ENCODE peak calls at places on chromosomes 7 and 10, in seven cellular contexts. One of them, this sample, is unnamed.
A peak's percentile ranks its signal among the peaks of the same experiment; 100 is the strongest.

GRCh38 chr7:17339139-17339538 is 40.7 kb downstream of the AHR start:
- DNase-seq in H4: no peak
- DNase-seq in brain microvascular endothelial cell: no peak
- DNase-seq in NCI-H748 treated with DMSO at 0.1 percent for 48 hours: no peak
- DNase-seq in NCI-H1436: no peak
- DNase-seq in heart right ventricle: no peak
- DNase-seq in choroid plexus epithelial cell: no peak
- DNase-seq in this sample: no peak

GRCh38 chr7:102990642-102991041 is 77.8 kb downstream of the LRRC17 start:
- DNase-seq in H4: no peak
- DNase-seq in brain microvascular endothelial cell: no peak
- DNase-seq in NCI-H748 treated with DMSO at 0.1 percent for 48 hours: no peak
- DNase-seq in NCI-H1436: no peak
- DNase-seq in heart right ventricle: no peak
- DNase-seq in choroid plexus epithelial cell: no peak
- DNase-seq in this sample: no peak

GRCh38 chr10:14688606-14689005 is 86.1 kb downstream of the FAM107B start:
- DNase-seq in H4: peak; percentile 58
- DNase-seq in brain microvascular endothelial cell: peak; percentile 79
- DNase-seq in NCI-H748 treated with DMSO at 0.1 percent for 48 hours: no peak
- DNase-seq in NCI-H1436: no peak
- DNase-seq in heart right ventricle: peak; percentile 14
- DNase-seq in choroid plexus epithelial cell: peak; percentile 66
- DNase-seq in this sample: no peak

GRCh38 chr7:74001150-74001494 is 26.9 kb upstream of the ELN start:
- DNase-seq in H4: no peak
- DNase-seq in brain microvascular endothelial cell: no peak
- DNase-seq in NCI-H748 treated with DMSO at 0.1 percent for 48 hours: no peak
- DNase-seq in NCI-H1436: no peak
- DNase-seq in heart right ventricle: no peak
- DNase-seq in choroid plexus epithelial cell: no peak
- DNase-seq in this sample: no peak

GRCh38 chr10:92538231-92538958 is 35.5 kb downstream of the IDE start:
- DNase-seq in H4: no peak
- DNase-seq in brain microvascular endothelial cell: no peak
- DNase-seq in NCI-H748 treated with DMSO at 0.1 percent for 48 hours: no peak
- DNase-seq in NCI-H1436: no peak
- DNase-seq in heart right ventricle: no peak
- DNase-seq in choroid plexus epithelial cell: peak; percentile 36
- DNase-seq in this sample: no peak

GRCh38 chr7:83410989-83411591 is 237.8 kb downstream of the SEMA3E start:
- DNase-seq in H4: peak; percentile 72
- DNase-seq in brain microvascular endothelial cell: peak; percentile 16
- DNase-seq in NCI-H748 treated with DMSO at 0.1 percent for 48 hours: peak; percentile 56
- DNase-seq in NCI-H1436: peak; percentile 57
- DNase-seq in heart right ventricle: no peak
- DNase-seq in choroid plexus epithelial cell: peak; percentile 80
- DNase-seq in this sample: no peak

GRCh38 chr10:48406204-48406603 is 99.7 kb downstream of the MAPK8 start:
- DNase-seq in H4: peak; percentile 87
- DNase-seq in brain microvascular endothelial cell: peak; percentile 23
- DNase-seq in NCI-H748 treated with DMSO at 0.1 percent for 48 hours: no peak
- DNase-seq in NCI-H1436: no peak
- DNase-seq in heart right ventricle: no peak
- DNase-seq in choroid plexus epithelial cell: peak; percentile 56
- DNase-seq in this sample: peak; percentile 82

GRCh38 chr7:36301914-36302771 is 87.5 kb upstream of the ANLN start:
- DNase-seq in H4: peak; percentile 88
- DNase-seq in brain microvascular endothelial cell: no peak
- DNase-seq in NCI-H748 treated with DMSO at 0.1 percent for 48 hours: no peak
- DNase-seq in NCI-H1436: no peak
- DNase-seq in heart right ventricle: no peak
- DNase-seq in choroid plexus epithelial cell: peak; percentile 38
- DNase-seq in this sample: no peak

GRCh38 chr10:62264702-62265436 is 3.8 kb downstream of the RTKN2 start:
- DNase-seq in H4: peak; percentile 82
- DNase-seq in brain microvascular endothelial cell: peak; percentile 86
- DNase-seq in NCI-H748 treated with DMSO at 0.1 percent for 48 hours: peak; percentile 47
- DNase-seq in NCI-H1436: peak; percentile 17
- DNase-seq in heart right ventricle: no peak
- DNase-seq in choroid plexus epithelial cell: peak; percentile 96
- DNase-seq in this sample: peak; percentile 82

GRCh38 chr10:101132636-101133473 is 1.8 kb downstream of the TLX1 start:
- DNase-seq in H4: no peak
- DNase-seq in brain microvascular endothelial cell: no peak
- DNase-seq in NCI-H748 treated with DMSO at 0.1 percent for 48 hours: no peak
- DNase-seq in NCI-H1436: no peak
- DNase-seq in heart right ventricle: no peak
- DNase-seq in choroid plexus epithelial cell: no peak
- DNase-seq in this sample: no peak

GRCh38 chr10:22335204-22335956 is 9.9 kb upstream of the SPAG6 start:
- DNase-seq in H4: no peak
- DNase-seq in brain microvascular endothelial cell: no peak
- DNase-seq in NCI-H748 treated with DMSO at 0.1 percent for 48 hours: no peak
- DNase-seq in NCI-H1436: no peak
- DNase-seq in heart right ventricle: no peak
- DNase-seq in choroid plexus epithelial cell: peak; percentile 42
- DNase-seq in this sample: no peak

GRCh38 chr10:64731016-64731415 is 1209.8 kb downstream of the REEP3 start:
- DNase-seq in H4: no peak
- DNase-seq in brain microvascular endothelial cell: no peak
- DNase-seq in NCI-H748 treated with DMSO at 0.1 percent for 48 hours: no peak
- DNase-seq in NCI-H1436: no peak
- DNase-seq in heart right ventricle: no peak
- DNase-seq in choroid plexus epithelial cell: no peak
- DNase-seq in this sample: no peak

GRCh38 chr10:84701321-84701720 is 372.9 kb downstream of the CCSER2 start:
- DNase-seq in H4: no peak
- DNase-seq in brain microvascular endothelial cell: no peak
- DNase-seq in NCI-H748 treated with DMSO at 0.1 percent for 48 hours: no peak
- DNase-seq in NCI-H1436: no peak
- DNase-seq in heart right ventricle: no peak
- DNase-seq in choroid plexus epithelial cell: no peak
- DNase-seq in this sample: no peak

GRCh38 chr7:97269741-97270140 is 152.2 kb downstream of the SDHAF3 start:
- DNase-seq in H4: no peak
- DNase-seq in brain microvascular endothelial cell: no peak
- DNase-seq in NCI-H748 treated with DMSO at 0.1 percent for 48 hours: no peak
- DNase-seq in NCI-H1436: no peak
- DNase-seq in heart right ventricle: no peak
- DNase-seq in choroid plexus epithelial cell: peak; percentile 14
- DNase-seq in this sample: no peak

GRCh38 chr10:49273082-49273465 is 25.9 kb upstream of the C10orf71 start:
- DNase-seq in H4: no peak
- DNase-seq in brain microvascular endothelial cell: no peak
- DNase-seq in NCI-H748 treated with DMSO at 0.1 percent for 48 hours: no peak
- DNase-seq in NCI-H1436: no peak
- DNase-seq in heart right ventricle: no peak
- DNase-seq in choroid plexus epithelial cell: no peak
- DNase-seq in this sample: no peak

GRCh38 chr7:98659746-98660145 is 42.7 kb downstream of the NPTX2 start:
- DNase-seq in H4: no peak
- DNase-seq in brain microvascular endothelial cell: no peak
- DNase-seq in NCI-H748 treated with DMSO at 0.1 percent for 48 hours: no peak
- DNase-seq in NCI-H1436: no peak
- DNase-seq in heart right ventricle: no peak
- DNase-seq in choroid plexus epithelial cell: no peak
- DNase-seq in this sample: no peak

GRCh38 chr10:31929260-31929985 is 792 bp upstream of the ARHGAP12 start:
- DNase-seq in H4: peak; percentile 19
- DNase-seq in brain microvascular endothelial cell: no peak
- DNase-seq in NCI-H748 treated with DMSO at 0.1 percent for 48 hours: peak; percentile 6
- DNase-seq in NCI-H1436: no peak
- DNase-seq in heart right ventricle: peak; percentile 50
- DNase-seq in choroid plexus epithelial cell: no peak
- DNase-seq in this sample: no peak

GRCh38 chr10:74754397-74754796 is 72.0 kb upstream of the KAT6B start:
- DNase-seq in H4: no peak
- DNase-seq in brain microvascular endothelial cell: no peak
- DNase-seq in NCI-H748 treated with DMSO at 0.1 percent for 48 hours: no peak
- DNase-seq in NCI-H1436: no peak
- DNase-seq in heart right ventricle: no peak
- DNase-seq in choroid plexus epithelial cell: no peak
- DNase-seq in this sample: no peak

GRCh38 chr7:34806831-34807230 is 148.8 kb downstream of the NPSR1 start:
- DNase-seq in H4: no peak
- DNase-seq in brain microvascular endothelial cell: no peak
- DNase-seq in NCI-H748 treated with DMSO at 0.1 percent for 48 hours: no peak
- DNase-seq in NCI-H1436: no peak
- DNase-seq in heart right ventricle: no peak
- DNase-seq in choroid plexus epithelial cell: no peak
- DNase-seq in this sample: no peak

GRCh38 chr10:80173441-80173840 is 31.9 kb downstream of the ANXA11 start:
- DNase-seq in H4: no peak
- DNase-seq in brain microvascular endothelial cell: no peak
- DNase-seq in NCI-H748 treated with DMSO at 0.1 percent for 48 hours: peak; percentile 40
- DNase-seq in NCI-H1436: peak; percentile 50
- DNase-seq in heart right ventricle: no peak
- DNase-seq in choroid plexus epithelial cell: no peak
- DNase-seq in this sample: no peak

GRCh38 chr10:121583258-121583657 is 15.0 kb downstream of the FGFR2 start:
- DNase-seq in H4: no peak
- DNase-seq in brain microvascular endothelial cell: no peak
- DNase-seq in NCI-H748 treated with DMSO at 0.1 percent for 48 hours: no peak
- DNase-seq in NCI-H1436: no peak
- DNase-seq in heart right ventricle: no peak
- DNase-seq in choroid plexus epithelial cell: no peak
- DNase-seq in this sample: no peak

GRCh38 chr7:33710608-33711007 is 194.7 kb upstream of the BMPER start:
- DNase-seq in H4: peak; percentile 61
- DNase-seq in brain microvascular endothelial cell: peak; percentile 28
- DNase-seq in NCI-H748 treated with DMSO at 0.1 percent for 48 hours: no peak
- DNase-seq in NCI-H1436: no peak
- DNase-seq in heart right ventricle: no peak
- DNase-seq in choroid plexus epithelial cell: peak; percentile 41
- DNase-seq in this sample: no peak

GRCh38 chr7:351256-351655 is 61.3 kb downstream of the FOXL3 start:
- DNase-seq in H4: no peak
- DNase-seq in brain microvascular endothelial cell: no peak
- DNase-seq in NCI-H748 treated with DMSO at 0.1 percent for 48 hours: no peak
- DNase-seq in NCI-H1436: no peak
- DNase-seq in heart right ventricle: no peak
- DNase-seq in choroid plexus epithelial cell: no peak
- DNase-seq in this sample: no peak

GRCh38 chr10:30463944-30464451 is 30.0 kb downstream of the MAP3K8 start:
- DNase-seq in H4: no peak
- DNase-seq in brain microvascular endothelial cell: peak; percentile 16
- DNase-seq in NCI-H748 treated with DMSO at 0.1 percent for 48 hours: no peak
- DNase-seq in NCI-H1436: no peak
- DNase-seq in heart right ventricle: no peak
- DNase-seq in choroid plexus epithelial cell: peak; percentile 43
- DNase-seq in this sample: peak; percentile 10

GRCh38 chr10:117137031-117137910 is 799 bp downstream of the VAX1 start:
- DNase-seq in H4: no peak
- DNase-seq in brain microvascular endothelial cell: no peak
- DNase-seq in NCI-H748 treated with DMSO at 0.1 percent for 48 hours: no peak
- DNase-seq in NCI-H1436: no peak
- DNase-seq in heart right ventricle: no peak
- DNase-seq in choroid plexus epithelial cell: peak; percentile 8
- DNase-seq in this sample: no peak

GRCh38 chr7:150976529-150977381 is 1.4 kb downstream of the KCNH2 start:
- DNase-seq in H4: no peak
- DNase-seq in brain microvascular endothelial cell: no peak
- DNase-seq in NCI-H748 treated with DMSO at 0.1 percent for 48 hours: no peak
- DNase-seq in NCI-H1436: peak; percentile 24
- DNase-seq in heart right ventricle: peak; percentile 68
- DNase-seq in choroid plexus epithelial cell: no peak
- DNase-seq in this sample: no peak

GRCh38 chr7:98288064-98288823 is 6.8 kb downstream of the BRI3 start:
- DNase-seq in H4: no peak
- DNase-seq in brain microvascular endothelial cell: no peak
- DNase-seq in NCI-H748 treated with DMSO at 0.1 percent for 48 hours: no peak
- DNase-seq in NCI-H1436: no peak
- DNase-seq in heart right ventricle: no peak
- DNase-seq in choroid plexus epithelial cell: no peak
- DNase-seq in this sample: no peak